ENCODE peak calls at places on chromosome 22, in ten cellular contexts. One of them, this sample, is unnamed.

GRCh38 chr22:27238935-27239510 is 562.5 kb downstream of the MN1 start:
- DNase-seq in fibroblast of gingiva: no peak
- DNase-seq in cardiac septum: peak; percentile 92
- DNase-seq in left lung: peak; percentile 61
- DNase-seq in NCI-H460: no peak
- DNase-seq in stimulated activated CD4-positive, alpha-beta T cell treated with anti-CD3 and anti-CD28 coated beads, Interleukin-2, amount 100 ng/mL, for 48 hours: no peak
- DNase-seq in GM04504: peak; percentile 65
- DNase-seq in NCI-H2171 treated with DMSO at 0.1 percent for 48 hours: peak; percentile 72
- DNase-seq in omental fat pad: peak; percentile 82
- DNase-seq in Right ventricle myocardium superior: peak; percentile 91
- DNase-seq in this sample: peak; percentile 96

GRCh38 chr22:48717883-48718817 is 1109.5 kb downstream of the BRD1 start:
- DNase-seq in stimulated activated CD4-positive, alpha-beta T cell treated with anti-CD3 and anti-CD28 coated beads, Interleukin-2, amount 100 ng/mL, for 48 hours: no peak
- DNase-seq in GM04504: no peak
- DNase-seq in fibroblast of gingiva: no peak
- DNase-seq in Right ventricle myocardium superior: no peak
- DNase-seq in NCI-H460: no peak
- DNase-seq in omental fat pad: no peak
- DNase-seq in left lung: no peak
- DNase-seq in cardiac septum: peak; percentile 60
- DNase-seq in NCI-H2171 treated with DMSO at 0.1 percent for 48 hours: no peak
- DNase-seq in this sample: no peak

GRCh38 chr22:28670691-28671261 is 8.9 kb downstream of the TTC28 start:
- DNase-seq in Right ventricle myocardium superior: no peak
- DNase-seq in omental fat pad: no peak
- DNase-seq in GM04504: no peak
- DNase-seq in NCI-H2171 treated with DMSO at 0.1 percent for 48 hours: peak; percentile 8
- DNase-seq in stimulated activated CD4-positive, alpha-beta T cell treated with anti-CD3 and anti-CD28 coated beads, Interleukin-2, amount 100 ng/mL, for 48 hours: no peak
- DNase-seq in NCI-H460: no peak
- DNase-seq in left lung: no peak
- DNase-seq in cardiac septum: no peak
- DNase-seq in fibroblast of gingiva: no peak
- DNase-seq in this sample: no peak

GRCh38 chr22:30290318-30290678 is 993 bp upstream of the CASTOR1 start:
- DNase-seq in fibroblast of gingiva: no peak
- DNase-seq in NCI-H460: no peak
- DNase-seq in omental fat pad: no peak
- DNase-seq in cardiac septum: no peak
- DNase-seq in left lung: no peak
- DNase-seq in Right ventricle myocardium superior: peak; percentile 41
- DNase-seq in NCI-H2171 treated with DMSO at 0.1 percent for 48 hours: no peak
- DNase-seq in GM04504: no peak
- DNase-seq in stimulated activated CD4-positive, alpha-beta T cell treated with anti-CD3 and anti-CD28 coated beads, Interleukin-2, amount 100 ng/mL, for 48 hours: no peak
- DNase-seq in this sample: no peak

GRCh38 chr22:37932821-37933578 is 20.4 kb downstream of the C22orf23 start:
- DNase-seq in fibroblast of gingiva: no peak
- DNase-seq in GM04504: no peak
- DNase-seq in NCI-H460: no peak
- DNase-seq in cardiac septum: no peak
- DNase-seq in Right ventricle myocardium superior: no peak
- DNase-seq in omental fat pad: no peak
- DNase-seq in NCI-H2171 treated with DMSO at 0.1 percent for 48 hours: no peak
- DNase-seq in stimulated activated CD4-positive, alpha-beta T cell treated with anti-CD3 and anti-CD28 coated beads, Interleukin-2, amount 100 ng/mL, for 48 hours: no peak
- DNase-seq in left lung: peak; percentile 89
- DNase-seq in this sample: peak; percentile 73

GRCh38 chr22:48943567-48944432 is 883.9 kb downstream of the BRD1 start:
- DNase-seq in fibroblast of gingiva: no peak
- DNase-seq in stimulated activated CD4-positive, alpha-beta T cell treated with anti-CD3 and anti-CD28 coated beads, Interleukin-2, amount 100 ng/mL, for 48 hours: no peak
- DNase-seq in left lung: no peak
- DNase-seq in cardiac septum: peak; percentile 63
- DNase-seq in GM04504: no peak
- DNase-seq in NCI-H2171 treated with DMSO at 0.1 percent for 48 hours: no peak
- DNase-seq in NCI-H460: peak; percentile 23
- DNase-seq in omental fat pad: no peak
- DNase-seq in Right ventricle myocardium superior: no peak
- DNase-seq in this sample: no peak

GRCh38 chr22:32545801-32546200 is 71.2 kb downstream of the FBXO7 start:
- DNase-seq in NCI-H2171 treated with DMSO at 0.1 percent for 48 hours: no peak
- DNase-seq in cardiac septum: peak; percentile 17
- DNase-seq in Right ventricle myocardium superior: no peak
- DNase-seq in NCI-H460: no peak
- DNase-seq in GM04504: no peak
- DNase-seq in stimulated activated CD4-positive, alpha-beta T cell treated with anti-CD3 and anti-CD28 coated beads, Interleukin-2, amount 100 ng/mL, for 48 hours: no peak
- DNase-seq in fibroblast of gingiva: no peak
- DNase-seq in left lung: no peak
- DNase-seq in omental fat pad: no peak
- DNase-seq in this sample: no peak

GRCh38 chr22:44348963-44349950 is 36.5 kb upstream of the SHISAL1 start:
- DNase-seq in cardiac septum: no peak
- DNase-seq in fibroblast of gingiva: no peak
- DNase-seq in GM04504: no peak
- DNase-seq in stimulated activated CD4-positive, alpha-beta T cell treated with anti-CD3 and anti-CD28 coated beads, Interleukin-2, amount 100 ng/mL, for 48 hours: no peak
- DNase-seq in omental fat pad: no peak
- DNase-seq in left lung: no peak
- DNase-seq in NCI-H460: no peak
- DNase-seq in NCI-H2171 treated with DMSO at 0.1 percent for 48 hours: no peak
- DNase-seq in Right ventricle myocardium superior: no peak
- DNase-seq in this sample: no peak

GRCh38 chr22:47192106-47192650 is 429.7 kb downstream of the TBC1D22A start:
- DNase-seq in cardiac septum: peak; percentile 74
- DNase-seq in stimulated activated CD4-positive, alpha-beta T cell treated with anti-CD3 and anti-CD28 coated beads, Interleukin-2, amount 100 ng/mL, for 48 hours: no peak
- DNase-seq in left lung: no peak
- DNase-seq in Right ventricle myocardium superior: peak; percentile 30
- DNase-seq in fibroblast of gingiva: no peak
- DNase-seq in NCI-H460: no peak
- DNase-seq in GM04504: no peak
- DNase-seq in NCI-H2171 treated with DMSO at 0.1 percent for 48 hours: no peak
- DNase-seq in omental fat pad: peak; percentile 15
- DNase-seq in this sample: no peak

This sample was measured in right cardiac atrium.